ENCODE peak calls at places on chromosomes 16 and 17, in five cellular contexts. One of them, this sample, is unnamed.

GRCh38 chr17:82802141-82802540 is 37.7 kb downstream of the ZNF750 start:
- DNase-seq in H1: no peak
- DNase-seq in IMR-90: peak
- DNase-seq in trophoblast cell: no peak
- DNase-seq in neuronal stem cell: no peak
- DNase-seq in this sample: peak

GRCh38 chr16:14602443-14602963 is 27.6 kb downstream of the PARN start:
- DNase-seq in trophoblast cell: no peak
- DNase-seq in IMR-90: no peak
- DNase-seq in neuronal stem cell: no peak
- DNase-seq in H1: no peak
- DNase-seq in this sample: no peak

GRCh38 chr17:49742256-49742655 is 21.7 kb downstream of the FAM117A start:
- DNase-seq in H1: no peak
- DNase-seq in IMR-90: peak
- DNase-seq in trophoblast cell: no peak
- DNase-seq in neuronal stem cell: no peak
- DNase-seq in this sample: no peak

GRCh38 chr17:49624896-49625295 is 49.2 kb downstream of the NXPH3 start:
- DNase-seq in H1: no peak
- DNase-seq in IMR-90: peak
- DNase-seq in trophoblast cell: no peak
- DNase-seq in neuronal stem cell: no peak
- DNase-seq in this sample: no peak

GRCh38 chr17:1229354-1229890 is 40.8 kb upstream of the BHLHA9 start:
- DNase-seq in trophoblast cell: peak
- DNase-seq in H1: no peak
- DNase-seq in neuronal stem cell: no peak
- DNase-seq in IMR-90: no peak
- DNase-seq in this sample: peak

GRCh38 chr17:49730078-49730786 is 22.5 kb upstream of the SLC35B1 start:
- DNase-seq in IMR-90: peak
- DNase-seq in H1: no peak
- DNase-seq in neuronal stem cell: no peak
- DNase-seq in trophoblast cell: no peak
- DNase-seq in this sample: no peak

GRCh38 chr17:38428150-38428642 is at the start of gene ARHGAP23:
- DNase-seq in IMR-90: peak
- DNase-seq in neuronal stem cell: no peak
- DNase-seq in H1: no peak
- DNase-seq in trophoblast cell: peak
- DNase-seq in this sample: peak

GRCh38 chr17:35373984-35374765 is 754 bp upstream of the SLFN11 start:
- DNase-seq in IMR-90: peak
- DNase-seq in H1: no peak
- DNase-seq in trophoblast cell: no peak
- DNase-seq in neuronal stem cell: peak
- DNase-seq in this sample: peak

GRCh38 chr16:23877107-23878070 is 41.6 kb downstream of the PRKCB start:
- DNase-seq in neuronal stem cell: no peak
- DNase-seq in trophoblast cell: no peak
- DNase-seq in H1: no peak
- DNase-seq in IMR-90: no peak
- DNase-seq in this sample: no peak

GRCh38 chr17:38748329-38749221 is at the start of gene PCGF2:
- DNase-seq in IMR-90: peak
- DNase-seq in neuronal stem cell: peak
- DNase-seq in H1: peak
- DNase-seq in trophoblast cell: peak
- DNase-seq in this sample: peak

GRCh38 chr16:62829615-62830014 is 793.4 kb upstream of the CDH8 start:
- DNase-seq in IMR-90: no peak
- DNase-seq in trophoblast cell: no peak
- DNase-seq in H1: no peak
- DNase-seq in neuronal stem cell: no peak
- DNase-seq in this sample: peak

GRCh38 chr16:11675561-11676511 is 7.6 kb downstream of the SNN start:
- DNase-seq in IMR-90: peak
- DNase-seq in trophoblast cell: peak
- DNase-seq in neuronal stem cell: no peak
- DNase-seq in H1: no peak
- DNase-seq in this sample: no peak

GRCh38 chr17:57407287-57408063 is 151.2 kb downstream of the MSI2 start:
- DNase-seq in IMR-90: no peak
- DNase-seq in trophoblast cell: no peak
- DNase-seq in neuronal stem cell: no peak
- DNase-seq in H1: no peak
- DNase-seq in this sample: peak

GRCh38 chr17:40451420-40451819 is 8.2 kb downstream of the IGFBP4 start:
- DNase-seq in IMR-90: peak
- DNase-seq in neuronal stem cell: no peak
- DNase-seq in trophoblast cell: no peak
- DNase-seq in H1: no peak
- DNase-seq in this sample: peak

GRCh38 chr16:18797746-18798145 is 3.6 kb downstream of the ARL6IP1 start:
- DNase-seq in H1: no peak
- DNase-seq in IMR-90: no peak
- DNase-seq in neuronal stem cell: no peak
- DNase-seq in trophoblast cell: no peak
- DNase-seq in this sample: no peak

GRCh38 chr16:8109510-8110369 is 480.6 kb downstream of the TMEM114 start:
- DNase-seq in neuronal stem cell: no peak
- DNase-seq in H1: no peak
- DNase-seq in IMR-90: no peak
- DNase-seq in trophoblast cell: no peak
- DNase-seq in this sample: no peak

GRCh38 chr17:40134184-40134583 is 6.2 kb upstream of the CASC3 start:
- DNase-seq in neuronal stem cell: no peak
- DNase-seq in H1: no peak
- DNase-seq in trophoblast cell: no peak
- DNase-seq in IMR-90: no peak
- DNase-seq in this sample: no peak

GRCh38 chr17:55634702-55635101 is 88.0 kb downstream of the TMEM100 start:
- DNase-seq in neuronal stem cell: no peak
- DNase-seq in trophoblast cell: no peak
- DNase-seq in H1: no peak
- DNase-seq in IMR-90: no peak
- DNase-seq in this sample: no peak

GRCh38 chr16:58317608-58318152 is 22.9 kb upstream of the PRSS54 start:
- DNase-seq in neuronal stem cell: no peak
- DNase-seq in trophoblast cell: no peak
- DNase-seq in IMR-90: no peak
- DNase-seq in H1: no peak
- DNase-seq in this sample: no peak

GRCh38 chr16:53502331-53503269 is at the start of gene AKTIP:
- DNase-seq in neuronal stem cell: peak
- DNase-seq in IMR-90: peak
- DNase-seq in H1: no peak
- DNase-seq in trophoblast cell: peak
- DNase-seq in this sample: peak

GRCh38 chr17:77821114-77821513 is 137.4 kb upstream of the TNRC6C start:
- DNase-seq in IMR-90: no peak
- DNase-seq in H1: no peak
- DNase-seq in neuronal stem cell: no peak
- DNase-seq in trophoblast cell: no peak
- DNase-seq in this sample: no peak

GRCh38 chr17:65183736-65184135 is 46.6 kb downstream of the RGS9 start:
- DNase-seq in IMR-90: peak
- DNase-seq in H1: peak
- DNase-seq in neuronal stem cell: peak
- DNase-seq in trophoblast cell: no peak
- DNase-seq in this sample: peak

GRCh38 chr17:65185686-65186382 is 48.7 kb downstream of the RGS9 start:
- DNase-seq in IMR-90: no peak
- DNase-seq in neuronal stem cell: no peak
- DNase-seq in H1: no peak
- DNase-seq in trophoblast cell: no peak
- DNase-seq in this sample: no peak

GRCh38 chr17:65182233-65182632 is 45.1 kb downstream of the RGS9 start:
- DNase-seq in H1: no peak
- DNase-seq in trophoblast cell: no peak
- DNase-seq in neuronal stem cell: no peak
- DNase-seq in IMR-90: no peak
- DNase-seq in this sample: no peak

GRCh38 chr17:65185060-65185459 is 47.9 kb downstream of the RGS9 start:
- DNase-seq in trophoblast cell: no peak
- DNase-seq in neuronal stem cell: no peak
- DNase-seq in IMR-90: no peak
- DNase-seq in H1: no peak
- DNase-seq in this sample: no peak

GRCh38 chr17:65184235-65184959 is 47.2 kb downstream of the RGS9 start:
- DNase-seq in IMR-90: no peak
- DNase-seq in trophoblast cell: no peak
- DNase-seq in neuronal stem cell: no peak
- DNase-seq in H1: no peak
- DNase-seq in this sample: no peak
- H4K91ac ChIP-seq in IMR-90: peak
- H4K91ac ChIP-seq in trophoblast cell: no peak
- H4K91ac ChIP-seq in neuronal stem cell: no peak
- H4K91ac ChIP-seq in H1: peak
- H4K91ac ChIP-seq in this sample: peak

GRCh38 chr17:19551148-19551547 is 17.5 kb downstream of the SLC47A1 start:
- DNase-seq in neuronal stem cell: no peak
- DNase-seq in trophoblast cell: no peak
- DNase-seq in H1: no peak
- DNase-seq in IMR-90: no peak
- DNase-seq in this sample: no peak

GRCh38 chr17:19553036-19553435 is 19.4 kb downstream of the SLC47A1 start:
- DNase-seq in H1: no peak
- DNase-seq in IMR-90: no peak
- DNase-seq in neuronal stem cell: no peak
- DNase-seq in trophoblast cell: no peak
- DNase-seq in this sample: no peak

GRCh38 chr17:19554393-19554792 is 20.7 kb downstream of the SLC47A1 start:
- DNase-seq in IMR-90: no peak
- DNase-seq in trophoblast cell: no peak
- DNase-seq in H1: no peak
- DNase-seq in neuronal stem cell: no peak
- DNase-seq in this sample: no peak

GRCh38 chr17:19549746-19550623 is 16.3 kb downstream of the SLC47A1 start:
- DNase-seq in H1: no peak
- DNase-seq in neuronal stem cell: no peak
- DNase-seq in IMR-90: no peak
- DNase-seq in trophoblast cell: no peak
- DNase-seq in this sample: no peak

GRCh38 chr17:19551708-19552148 is 18.1 kb downstream of the SLC47A1 start:
- DNase-seq in neuronal stem cell: no peak
- DNase-seq in H1: no peak
- DNase-seq in IMR-90: no peak
- DNase-seq in trophoblast cell: no peak
- DNase-seq in this sample: no peak
- H3K4me3 ChIP-seq in neuronal stem cell: no peak
- H3K4me3 ChIP-seq in H1: no peak
- H3K4me3 ChIP-seq in IMR-90: no peak
- H3K4me3 ChIP-seq in trophoblast cell: no peak
- H3K4me3 ChIP-seq in this sample: no peak

GRCh38 chr16:68075980-68076379 is 9.2 kb upstream of the NFATC3 start:
- DNase-seq in H1: no peak
- DNase-seq in IMR-90: no peak
- DNase-seq in trophoblast cell: no peak
- DNase-seq in neuronal stem cell: no peak
- DNase-seq in this sample: no peak

GRCh38 chr16:68076560-68076959 is 8.6 kb upstream of the NFATC3 start:
- DNase-seq in H1: no peak
- DNase-seq in trophoblast cell: no peak
- DNase-seq in neuronal stem cell: no peak
- DNase-seq in IMR-90: no peak
- DNase-seq in this sample: no peak

GRCh38 chr16:68078726-68079615 is 6.2 kb upstream of the NFATC3 start:
- DNase-seq in neuronal stem cell: no peak
- DNase-seq in IMR-90: no peak
- DNase-seq in H1: no peak
- DNase-seq in trophoblast cell: no peak
- DNase-seq in this sample: no peak

GRCh38 chr16:68079616-68080344 is 5.4 kb upstream of the NFATC3 start:
- DNase-seq in IMR-90: no peak
- DNase-seq in neuronal stem cell: no peak
- DNase-seq in H1: no peak
- DNase-seq in trophoblast cell: no peak
- DNase-seq in this sample: peak

DNA sequence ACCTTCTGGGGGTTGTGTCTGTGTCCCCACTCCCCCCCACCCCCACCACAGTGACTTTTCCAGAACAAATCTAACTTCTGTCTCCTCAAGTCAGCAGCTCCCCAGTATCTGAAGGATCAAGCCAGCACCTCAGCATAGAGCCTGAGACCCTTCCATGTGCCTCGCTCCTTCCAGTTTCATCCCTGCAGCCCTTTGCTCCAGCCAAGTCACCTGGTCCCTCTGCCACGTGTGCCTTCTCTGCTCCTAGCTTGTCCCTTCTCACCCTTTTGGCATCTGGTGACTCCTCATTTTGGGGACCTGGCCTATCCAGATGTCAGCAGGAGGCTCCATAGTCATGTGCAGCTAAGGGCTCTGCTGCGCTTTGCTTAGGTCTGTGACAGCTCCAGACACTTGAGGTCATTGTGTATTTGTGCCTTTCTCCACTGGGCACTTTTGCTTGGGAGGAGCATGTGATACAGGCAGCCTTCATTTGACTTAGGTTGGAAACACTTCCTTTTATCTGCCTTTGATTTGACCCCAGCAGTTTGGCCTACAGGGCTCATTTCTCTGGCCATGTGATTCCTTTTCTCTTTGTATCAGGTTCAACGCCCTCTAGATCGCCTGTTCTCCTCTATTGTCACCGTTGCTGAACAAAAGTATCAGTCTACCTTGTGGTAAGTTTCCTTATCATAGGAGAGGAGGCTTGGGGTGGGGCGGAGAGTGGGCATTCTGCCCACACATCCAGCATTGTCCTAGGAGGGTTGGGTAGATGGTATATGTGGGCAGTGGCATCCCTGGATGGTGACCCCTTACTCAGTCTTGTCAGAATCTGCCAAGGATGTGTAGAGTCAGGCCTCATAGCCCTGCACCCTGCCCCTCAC is 7.1 kb upstream of the NFATC3 start:
- DNase-seq in IMR-90: no peak
- DNase-seq in trophoblast cell: no peak
- DNase-seq in neuronal stem cell: no peak
- DNase-seq in H1: no peak
- DNase-seq in this sample: no peak
- H4K91ac ChIP-seq in IMR-90: no peak
- H4K91ac ChIP-seq in trophoblast cell: no peak
- H4K91ac ChIP-seq in neuronal stem cell: no peak
- H4K91ac ChIP-seq in H1: no peak
- H4K91ac ChIP-seq in this sample: no peak

DNA sequence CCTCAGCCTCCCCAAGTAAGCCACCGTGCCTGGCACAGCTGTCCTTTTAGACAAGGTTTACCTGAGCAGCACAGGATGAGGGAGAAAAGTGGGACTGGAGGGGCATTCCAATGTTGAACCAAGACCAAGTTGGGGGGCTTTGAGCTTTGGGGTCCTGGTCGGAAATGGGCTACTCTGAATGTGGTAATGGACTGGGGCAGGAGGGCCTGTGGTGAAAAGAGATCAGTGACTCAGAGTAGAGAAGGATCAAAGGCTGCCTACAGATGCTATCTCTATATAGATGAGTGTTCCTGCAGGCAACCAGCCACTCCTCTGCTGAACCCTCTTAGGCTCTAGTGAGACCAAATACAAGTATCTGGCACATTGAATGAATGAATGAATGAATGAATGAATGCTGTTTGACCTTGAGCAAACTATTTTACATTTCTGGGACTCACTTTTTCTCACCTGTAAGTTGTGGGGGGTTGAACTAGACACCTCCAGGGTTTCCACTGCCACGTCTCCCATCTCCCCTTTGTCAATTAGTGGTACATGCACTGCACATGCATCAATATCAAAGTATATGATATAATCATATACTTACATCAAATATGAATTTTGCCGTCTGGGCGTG is 26.3 kb upstream of the ETV4 start:
- DNase-seq in H1: no peak
- DNase-seq in IMR-90: peak
- DNase-seq in neuronal stem cell: no peak
- DNase-seq in trophoblast cell: peak
- DNase-seq in this sample: no peak
- H3K4me3 ChIP-seq in H1: no peak
- H3K4me3 ChIP-seq in IMR-90: no peak
- H3K4me3 ChIP-seq in neuronal stem cell: no peak
- H3K4me3 ChIP-seq in trophoblast cell: no peak
- H3K4me3 ChIP-seq in this sample: no peak

This sample was measured in mesenchymal stem cell.